ENCODE peak calls at places on chromosomes 5 and 9, in seven cellular contexts. I is thyroid gland, M is spleen, U is erythroblast, T is sigmoid colon, O is IMR-90, X is ovary. N is an unnamed sample.
A peak's percentile ranks its signal among the peaks of the same experiment; 100 is the strongest.

GRCh38 chr5:143968071-143968878 is 156.3 kb downstream of the HMHB1 start:
- DNase-seq in O (peak; percentile 78), M (no peak), X (no peak), T (no peak), I (peak; percentile 12), U (peak; percentile 45), N (peak; percentile 22)

GRCh38 chr5:144198386-144198785 is 27.7 kb downstream of the KCTD16 start:
- DNase-seq in U (no peak), M (no peak), X (no peak), I (no peak), T (no peak), O (peak; percentile 70), N (no peak)

GRCh38 chr5:27619982-27620381 is 581.6 kb upstream of the CDH9 start:
- DNase-seq in U (no peak), I (no peak), M (no peak), X (no peak), T (no peak), O (no peak), N (no peak)

GRCh38 chr9:16367605-16368424 is 502.7 kb downstream of the BNC2 start:
- DNase-seq in I (no peak), X (no peak), T (no peak), U (no peak), M (no peak), O (peak; percentile 80), N (no peak)

GRCh38 chr9:115373000-115373709 is 255.2 kb upstream of the TNC start:
- DNase-seq in X (no peak), I (no peak), M (no peak), T (no peak), O (peak; percentile 98), U (peak; percentile 29), N (peak; percentile 96)

GRCh38 chr9:116998305-116998704 is 311.2 kb downstream of the TRIM32 start:
- DNase-seq in M (no peak), I (no peak), U (peak; percentile 1), X (no peak), O (peak; percentile 37), T (no peak), N (no peak)

GRCh38 chr9:92632641-92633040 is 37.3 kb downstream of the IPPK start:
- DNase-seq in U (no peak), O (no peak), M (peak; percentile 36), T (peak; percentile 56), I (no peak), X (peak; percentile 12), N (no peak)

GRCh38 chr5:61304611-61305369 is 27.3 kb upstream of the ZSWIM6 start:
- DNase-seq in O (peak; percentile 94), U (peak; percentile 2), I (no peak), M (no peak), T (no peak), X (no peak), N (peak; percentile 55)

GRCh38 chr5:375921-376871 is 54.7 kb downstream of the AHRR start:
- DNase-seq in U (no peak), T (peak; percentile 64), M (peak; percentile 67), I (no peak), O (no peak), X (no peak), N (no peak)

GRCh38 chr5:173395257-173395932 is 67.2 kb upstream of the STC2 start:
- DNase-seq in O (peak; percentile 85), U (no peak), I (peak; percentile 12), T (peak; percentile 48), M (no peak), X (no peak), N (peak; percentile 6)

GRCh38 chr5:73654861-73655318 is 28.9 kb downstream of the ARHGEF28 start:
- DNase-seq in O (peak; percentile 44), T (no peak), X (no peak), I (no peak), U (no peak), M (no peak), N (no peak)

GRCh38 chr9:93452710-93453046 is 703 bp downstream of the FAM120AOS start:
- DNase-seq in M (peak; percentile 84), I (peak; percentile 49), X (peak; percentile 27), T (no peak), U (no peak), O (no peak), N (no peak)

GRCh38 chr5:95847261-95847592 is 24.7 kb upstream of the GLRX start:
- DNase-seq in M (no peak), X (no peak), I (no peak), U (no peak), O (no peak), T (no peak), N (no peak)

DNA sequence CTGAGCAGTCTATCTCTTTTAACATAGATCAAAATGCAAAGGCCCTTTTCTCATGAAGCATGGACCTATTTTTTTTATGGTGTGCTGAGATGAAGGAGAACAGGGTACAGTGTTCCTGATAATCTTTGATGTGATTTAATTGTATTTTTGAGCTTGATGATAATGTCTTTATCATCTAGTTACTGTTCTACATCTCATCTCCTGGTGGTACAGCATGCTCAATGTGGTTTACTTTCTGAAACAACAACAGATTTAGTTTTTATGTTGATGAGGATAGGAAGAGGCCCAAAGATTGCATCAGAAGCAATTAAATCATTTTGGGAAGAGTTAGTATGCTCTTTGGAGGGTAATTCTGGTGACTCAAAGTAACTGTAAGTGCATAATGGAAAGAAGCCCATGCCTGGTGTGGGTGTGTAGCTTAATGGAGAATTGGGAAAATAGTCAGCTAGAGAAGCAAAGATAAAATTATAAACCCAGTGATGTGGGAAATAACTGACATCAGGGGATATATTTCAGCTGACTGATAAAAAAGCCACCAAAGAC is 123.0 kb upstream of the KCNN2 start:
- DNase-seq in X (no peak), O (peak; percentile 60), I (no peak), T (no peak), M (no peak), U (no peak), N (no peak)
- TF ChIP-seq POLR2A in X (no peak), O (no peak), I (no peak), T (no peak), M (no peak), U (no peak), N (no peak)

DNA sequence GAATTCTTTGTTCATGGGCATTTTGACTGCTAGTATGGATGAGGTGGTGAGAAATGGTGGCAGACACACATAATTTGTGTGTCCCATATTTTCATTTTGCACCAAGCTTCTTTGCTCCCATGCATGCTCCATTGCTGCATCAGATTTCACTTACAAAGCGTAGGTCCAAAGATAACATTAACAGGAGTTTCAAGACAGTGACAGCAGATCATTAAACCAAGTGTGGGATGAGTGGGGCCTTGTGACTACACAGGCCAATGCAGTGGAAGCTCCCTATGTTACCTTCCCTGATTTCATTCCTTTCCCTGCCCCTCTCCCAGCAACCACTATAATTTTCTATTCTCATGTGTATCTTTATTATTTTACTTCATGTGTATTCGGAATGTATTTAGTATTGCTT is 142.0 kb downstream of the AOPEP start:
- DNase-seq in T (no peak), X (no peak), I (no peak), U (no peak), M (no peak), O (peak; percentile 12), N (no peak)
- TF ChIP-seq POLR2A in T (no peak), X (no peak), I (no peak), U (no peak), M (no peak), O (no peak), N (no peak)

GRCh38 chr5:91280062-91280941 is 102.8 kb downstream of the ARRDC3 start:
- DNase-seq in I (peak; percentile 96), T (peak; percentile 97), M (peak; percentile 97), X (peak; percentile 93), O (peak; percentile 99), U (peak; percentile 93), N (peak; percentile 92)
- TF ChIP-seq POLR2A in I (peak; percentile 91), T (peak; percentile 62), M (no peak), X (peak; percentile 48), O (peak; percentile 94), U (peak; percentile 43), N (no peak)

GRCh38 chr5:178209334-178210072 is 5.2 kb downstream of the HNRNPAB start:
- DNase-seq in I (no peak), U (no peak), O (no peak), T (peak; percentile 40), M (peak; percentile 44), X (no peak), N (no peak)
- TF ChIP-seq POLR2A in I (no peak), U (no peak), O (no peak), T (no peak), M (no peak), X (no peak), N (no peak)

DNA sequence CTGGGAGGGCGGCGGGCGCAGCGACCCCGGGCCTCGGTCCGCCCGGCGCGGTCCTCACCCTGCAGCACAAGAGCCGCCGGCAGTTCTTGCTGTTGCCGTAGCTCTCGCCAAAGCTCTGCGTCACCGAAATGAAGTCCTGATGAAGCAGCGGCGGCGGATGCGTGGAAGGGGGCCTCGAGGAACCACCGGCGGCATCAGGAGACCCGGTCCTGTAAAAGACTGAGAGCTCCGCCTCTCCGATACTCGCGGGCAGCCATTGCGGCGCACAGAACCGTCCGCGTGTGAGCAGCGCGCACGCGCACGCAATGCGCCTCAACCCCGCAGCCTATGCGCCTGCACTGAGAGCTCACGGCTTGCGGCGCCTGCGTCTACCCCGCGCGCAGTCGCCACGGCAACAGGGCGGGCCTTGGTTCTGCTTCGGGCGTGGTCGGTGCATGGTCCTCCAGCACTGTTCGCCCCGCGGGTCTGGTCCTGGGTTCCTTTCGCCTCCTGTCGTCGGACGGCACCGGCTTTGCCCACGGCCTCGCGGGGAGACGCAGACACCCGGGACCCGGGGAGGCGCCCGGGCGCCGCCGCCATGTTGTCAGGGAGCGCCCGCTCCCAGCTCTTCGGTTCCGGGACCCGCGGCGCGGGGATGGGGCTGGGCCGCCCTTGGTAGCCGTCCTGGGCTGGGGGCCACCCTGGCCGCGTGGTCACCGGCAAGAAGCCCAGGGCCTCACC is 9.3 kb upstream of the GRIN1 start:
- DNase-seq in T (peak; percentile 91), X (peak; percentile 69), I (peak; percentile 88), O (peak; percentile 91), U (peak; percentile 94), M (peak; percentile 97), N (peak; percentile 81)
- TF ChIP-seq POLR2A in T (no peak), X (no peak), I (peak; percentile 68), O (no peak), U (peak; percentile 89), M (no peak), N (peak; percentile 67)

GRCh38 chr9:34653131-34653530 is 1.1 kb downstream of the IL11RA start:
- DNase-seq in X (no peak), O (peak; percentile 52), U (no peak), I (no peak), T (no peak), M (no peak), N (no peak)
- TF ChIP-seq POLR2A in X (no peak), O (no peak), U (no peak), I (no peak), T (no peak), M (no peak), N (no peak)

DNA sequence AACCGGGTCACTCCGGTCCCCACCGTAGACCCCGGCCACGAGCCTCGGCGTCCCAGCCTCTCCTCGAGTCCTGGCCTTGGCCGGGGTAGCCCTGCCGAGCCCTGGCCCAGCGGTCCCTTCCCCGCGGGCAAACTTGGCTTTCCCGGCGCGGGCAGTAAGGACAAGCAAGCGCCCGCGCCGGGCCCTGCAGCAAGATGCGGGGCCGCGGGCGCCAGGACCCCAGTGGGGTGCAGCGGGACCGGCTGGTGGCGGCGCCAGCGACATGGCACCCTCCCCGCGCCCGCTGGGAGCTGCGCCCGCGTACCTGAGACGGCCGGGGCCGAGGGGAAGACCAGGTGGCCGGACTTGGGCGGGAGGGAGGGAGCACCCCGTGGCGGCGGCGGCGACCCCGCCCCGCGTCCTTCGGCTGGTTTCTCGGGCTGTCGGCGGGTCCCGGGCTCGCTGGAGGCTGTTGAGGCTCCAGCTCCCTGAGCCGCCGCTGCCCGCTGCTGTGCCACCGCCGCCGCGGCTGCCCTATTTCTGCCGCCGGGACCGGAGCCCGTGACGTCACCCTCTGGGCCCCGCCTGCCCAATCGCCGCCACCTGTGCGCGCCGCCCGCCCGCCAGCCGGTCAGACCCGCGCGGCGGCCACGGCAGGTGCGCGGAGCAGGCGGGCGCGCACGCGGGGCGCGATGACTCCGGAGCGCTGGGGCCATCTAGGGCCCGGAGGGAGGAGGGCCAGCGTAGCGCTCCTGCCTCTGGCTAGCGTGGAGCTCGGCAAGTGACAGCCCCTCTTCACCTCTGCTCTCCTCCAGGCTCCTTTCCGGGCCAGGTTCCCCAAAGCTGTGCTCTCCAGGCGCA is at the start of gene FSTL4:
- DNase-seq in X (no peak), O (no peak), T (no peak), M (peak; percentile 82), I (peak; percentile 39), U (peak; percentile 10), N (no peak)
- TF ChIP-seq POLR2A in X (no peak), O (no peak), T (no peak), M (no peak), I (no peak), U (no peak), N (no peak)